ENCODE peak calls at places on chromosomes 11 and 22, in five cellular contexts. L, J, S, B and W are unnamed samples.

GRCh38 chr11:10930961-10931760 is 73.3 kb upstream of the ZBED5 start:
- DNase-seq in L (peak; percentile 31), J (peak; percentile 60), B (peak; percentile 76), S (peak; percentile 70), W (no peak)

GRCh38 chr11:11036185-11037161 is 178.6 kb upstream of the ZBED5 start:
- DNase-seq in L (no peak), J (peak; percentile 46), B (peak; percentile 59), S (no peak), W (peak; percentile 40)

GRCh38 chr22:28116261-28116673 is 197.2 kb upstream of the PITPNB start:
- DNase-seq in J (no peak), L (peak; percentile 25), S (peak; percentile 14), B (peak; percentile 95), W (peak; percentile 67)

GRCh38 chr11:66557733-66558326 is 10.6 kb downstream of the CTSF start:
- DNase-seq in L (no peak), B (no peak), J (no peak), S (no peak), W (no peak)

GRCh38 chr11:36265793-36266628 is 23.2 kb downstream of the COMMD9 start:
- DNase-seq in J (peak; percentile 73), B (peak; percentile 25), S (peak; percentile 46), L (no peak), W (no peak)

GRCh38 chr11:117822031-117822521 is 2.5 kb downstream of the FXYD2 start:
- DNase-seq in J (peak; percentile 56), S (peak; percentile 49), B (no peak), L (no peak), W (no peak)

GRCh38 chr11:212150-213100 is 4.9 kb downstream of the RIC8A start:
- DNase-seq in B (no peak), J (no peak), S (no peak), L (no peak), W (no peak)

GRCh38 chr11:64396079-64396591 is 37.2 kb downstream of the RPS6KA4 start:
- DNase-seq in S (no peak), L (no peak), B (no peak), J (peak; percentile 14), W (no peak)

GRCh38 chr22:32917577-32918375 is 116.3 kb downstream of the TIMP3 start:
- DNase-seq in J (no peak), B (no peak), L (no peak), S (no peak), W (no peak)

GRCh38 chr11:12234216-12234615 is 123.8 kb downstream of the MICAL2 start:
- DNase-seq in J (no peak), S (no peak), B (no peak), L (peak; percentile 44), W (no peak)

GRCh38 chr11:3195251-3196160 is 23.1 kb downstream of the MRGPRG start:
- DNase-seq in B (peak; percentile 15), L (no peak), S (peak; percentile 41), J (no peak), W (no peak)

GRCh38 chr22:40039482-40039881 is 44.7 kb downstream of the FAM83F start:
- DNase-seq in B (no peak), S (no peak), L (no peak), J (no peak), W (no peak)

GRCh38 chr11:76074178-76075112 is 131.9 kb downstream of the WNT11 start:
- DNase-seq in L (no peak), B (peak; percentile 75), J (no peak), S (no peak), W (peak; percentile 14)

GRCh38 chr11:130383363-130384168 is 44.8 kb downstream of the ADAMTS8 start:
- DNase-seq in J (no peak), B (peak; percentile 75), S (no peak), L (no peak), W (peak; percentile 71)

GRCh38 chr22:35552186-35552842 is 11.7 kb downstream of the RASD2 start:
- DNase-seq in B (no peak), L (no peak), J (peak; percentile 38), S (peak; percentile 50), W (no peak)

GRCh38 chr11:35272391-35272821 is 133.4 kb downstream of the CD44 start:
- DNase-seq in S (peak; percentile 12), B (no peak), L (no peak), J (no peak), W (no peak)

GRCh38 chr11:10584071-10584501 is 15.6 kb upstream of the LYVE1 start:
- DNase-seq in S (no peak), B (peak; percentile 28), L (no peak), J (no peak), W (peak; percentile 35)

GRCh38 chr11:110376711-110377324 is 52.9 kb upstream of the FDX1 start:
- DNase-seq in J (peak; percentile 61), L (peak; percentile 46), S (peak; percentile 68), B (peak; percentile 84), W (peak; percentile 42)

GRCh38 chr11:100151944-100152343 is 535.1 kb upstream of the ARHGAP42 start:
- DNase-seq in S (no peak), L (no peak), J (no peak), B (no peak), W (no peak)

GRCh38 chr11:36672815-36673450 is 74.9 kb upstream of the RAG2 start:
- DNase-seq in J (peak; percentile 7), L (no peak), B (peak; percentile 52), S (no peak), W (peak; percentile 20)

GRCh38 chr11:33598426-33599069 is 102.1 kb downstream of the C11orf91 start:
- DNase-seq in B (no peak), L (no peak), J (no peak), S (no peak), W (no peak)

GRCh38 chr11:2091112-2091746 is 48.0 kb downstream of the IGF2 start:
- DNase-seq in S (no peak), J (no peak), B (no peak), L (no peak), W (no peak)

GRCh38 chr11:120288021-120288420 is 37.1 kb upstream of the TLCD5 start:
- DNase-seq in S (no peak), B (no peak), L (no peak), J (no peak), W (no peak)

GRCh38 chr22:36921309-36922096 is 8.1 kb downstream of the CSF2RB start:
- DNase-seq in B (no peak), L (no peak), J (no peak), S (peak; percentile 48), W (no peak)

GRCh38 chr22:19948057-19948760 is 6.6 kb upstream of the TXNRD2 start:
- DNase-seq in J (no peak), B (no peak), L (no peak), S (no peak), W (no peak)
- TF ChIP-seq CTCF in J (peak; percentile 12), B (no peak), L (no peak), S (no peak), W (no peak)

GRCh38 chr11:68437927-68438657 is 22.5 kb upstream of the PPP6R3 start:
- DNase-seq in J (no peak), L (no peak), S (no peak), B (no peak), W (no peak)

GRCh38 chr11:68439355-68440065 is 21.0 kb upstream of the PPP6R3 start:
- DNase-seq in L (no peak), J (no peak), S (no peak), B (no peak), W (no peak)

GRCh38 chr11:68438658-68439259 is 21.8 kb upstream of the PPP6R3 start:
- DNase-seq in S (no peak), B (no peak), L (no peak), J (no peak), W (no peak)

GRCh38 chr11:68436162-68436888 is 24.2 kb upstream of the PPP6R3 start:
- DNase-seq in J (no peak), B (no peak), L (no peak), S (no peak), W (no peak)

DNA sequence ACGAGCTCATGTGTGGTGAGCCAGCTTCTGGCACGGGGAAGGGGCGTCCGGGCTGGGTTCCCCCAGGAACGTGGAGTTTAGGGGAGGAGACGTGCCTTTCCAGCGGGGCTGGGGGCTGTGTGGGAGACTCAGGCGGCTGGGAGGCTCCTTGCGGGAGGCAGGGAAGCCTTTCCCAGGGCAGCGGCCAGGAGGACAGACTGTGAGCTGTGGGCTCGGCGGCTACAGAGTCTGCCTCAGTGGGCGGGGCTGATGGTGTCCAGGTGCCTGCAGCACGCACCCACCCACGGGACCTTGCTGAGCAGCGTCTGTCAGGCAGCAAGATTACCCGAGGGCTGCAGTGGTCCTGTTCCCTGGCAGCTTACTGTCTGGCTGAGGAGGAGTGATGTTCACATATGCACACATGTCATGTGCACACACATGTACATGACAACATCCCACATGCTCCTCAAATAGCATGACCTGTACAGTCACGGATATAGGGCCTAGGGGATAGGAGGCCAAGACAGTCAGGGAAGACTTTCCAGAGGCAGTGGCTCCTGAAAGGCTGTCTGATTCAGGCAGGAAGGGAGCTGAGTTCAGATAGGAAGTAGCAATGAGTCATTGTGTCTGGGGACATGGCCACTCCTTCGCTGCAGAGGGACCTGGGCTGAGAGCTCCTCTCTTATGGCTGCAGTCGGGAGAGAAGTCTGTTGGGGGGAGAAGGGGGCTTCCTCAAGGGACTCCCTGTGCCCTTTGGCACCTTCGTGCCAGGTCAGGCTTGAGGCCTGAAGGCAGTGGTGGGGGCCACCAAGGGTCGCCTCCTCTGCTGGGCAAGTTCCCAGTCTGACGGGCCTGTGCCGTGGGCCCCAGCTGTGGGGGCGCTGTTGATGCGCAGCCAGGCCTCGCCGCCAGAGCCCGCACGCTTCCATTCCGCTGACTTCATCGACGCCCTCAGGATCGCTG is 23.3 kb upstream of the PPP6R3 start:
- DNase-seq in L (no peak), J (peak; percentile 29), S (no peak), B (peak; percentile 55), W (peak; percentile 27)
- TF ChIP-seq CTCF in L (no peak), J (no peak), S (no peak), B (no peak), W (no peak)

DNA sequence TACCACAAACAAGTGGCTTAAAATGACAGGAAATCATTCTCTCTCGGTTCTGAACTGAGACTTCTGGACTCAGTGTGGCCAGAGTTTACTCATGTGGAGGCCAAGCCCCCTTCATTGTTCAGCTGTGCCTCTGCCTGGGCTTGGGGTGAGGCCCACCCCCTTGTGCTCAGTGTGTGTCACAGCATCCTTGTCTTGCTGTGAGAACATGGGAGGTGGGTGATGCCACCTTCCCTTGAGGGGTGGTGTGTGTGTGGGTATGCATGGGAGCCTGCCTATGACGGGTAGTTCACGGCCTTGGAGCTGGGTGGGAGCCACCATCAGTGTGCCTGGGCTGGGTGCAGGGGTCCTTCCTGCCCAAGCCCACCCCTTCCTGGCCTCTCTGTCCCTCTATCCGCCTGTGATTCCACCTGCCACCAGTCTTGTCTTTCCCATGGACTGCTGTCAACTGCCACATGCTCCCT is 101.7 kb downstream of the MORC2 start:
- DNase-seq in B (no peak), S (no peak), J (no peak), L (no peak), W (no peak)
- TF ChIP-seq CTCF in B (no peak), S (no peak), J (no peak), L (no peak), W (no peak)

DNA sequence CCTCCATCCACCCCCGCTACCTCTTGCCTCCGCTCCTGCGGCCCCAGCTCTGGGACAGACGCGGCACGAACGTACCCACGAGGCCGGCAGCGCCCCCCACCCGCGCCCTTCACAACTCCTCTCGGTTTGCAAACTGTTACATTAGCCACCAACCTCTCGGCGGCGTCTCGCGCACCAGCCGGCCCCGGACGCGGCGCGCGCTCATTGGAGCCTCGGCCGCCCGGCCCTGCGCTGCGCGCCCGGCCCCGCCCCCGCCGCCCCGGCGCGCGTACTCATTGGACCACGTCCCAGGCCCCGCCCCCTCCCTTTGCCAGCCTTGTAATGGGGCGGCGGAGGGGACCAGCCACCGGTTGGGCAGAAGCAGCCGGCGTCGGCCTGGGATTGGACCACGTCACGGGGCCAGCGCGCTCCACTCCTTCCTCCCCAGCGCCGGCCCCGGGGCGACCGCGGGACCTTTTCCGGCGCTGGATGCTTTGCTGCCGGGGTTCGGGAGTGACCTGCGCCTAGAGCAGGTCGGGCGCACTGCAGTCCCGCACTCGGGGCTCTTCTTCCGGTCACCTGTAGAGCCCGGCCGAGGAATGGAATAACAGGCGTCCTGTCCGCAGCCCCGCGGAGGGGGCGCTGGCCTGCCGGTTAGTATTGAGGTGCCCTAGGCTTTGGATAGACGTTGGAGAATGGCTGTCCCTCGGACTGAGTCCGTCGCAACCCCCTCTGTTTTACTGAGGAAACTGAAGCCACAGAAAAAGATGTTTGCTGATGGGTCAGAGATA is at the start of gene HYOU1:
- DNase-seq in S (peak; percentile 99), J (peak; percentile 99), B (peak; percentile 95), L (peak; percentile 96), W (peak; percentile 72)
- TF ChIP-seq CTCF in S (no peak), J (no peak), B (peak; percentile 32), L (no peak), W (no peak)